ENCODE peak calls at places on chromosomes 12 and 14, in five cellular contexts. R is MM.1S, N is neural progenitor cell, J is PC-3, C is GM23338. Z is an unnamed sample.

GRCh38 chr12:123532808-123533649 is 490 bp downstream of the RILPL1 start:
- DNase-seq in R (no peak), N (peak), J (peak), C (peak), Z (peak)

GRCh38 chr12:2877959-2878732 is 1.1 kb downstream of the RHNO1 start:
- DNase-seq in R (no peak), N (peak), J (no peak), C (no peak), Z (peak)

GRCh38 chr14:72644038-72644437 is 249.9 kb downstream of the DPF3 start:
- DNase-seq in R (no peak), N (no peak), J (no peak), C (no peak), Z (no peak)

GRCh38 chr14:99733551-99734405 is 49.7 kb downstream of the CYP46A1 start:
- DNase-seq in R (no peak), N (no peak), J (no peak), C (no peak), Z (no peak)

GRCh38 chr14:39230416-39230815 is 3.3 kb upstream of the MIA2 start:
- DNase-seq in R (no peak), N (no peak), J (no peak), C (no peak), Z (peak)

GRCh38 chr14:92391746-92392145 is 68.8 kb downstream of the SLC24A4 start:
- DNase-seq in R (no peak), N (no peak), J (no peak), C (no peak), Z (no peak)

GRCh38 chr12:120115692-120116442 is 686 bp downstream of the RAB35 start:
- DNase-seq in R (no peak), N (no peak), J (peak), C (peak), Z (peak)

GRCh38 chr14:70640938-70641547 is 673 bp upstream of the TTC9 start:
- DNase-seq in R (peak), N (no peak), J (peak), C (peak), Z (peak)

GRCh38 chr12:42846782-42847181 is 257.2 kb upstream of the PRICKLE1 start:
- DNase-seq in R (no peak), N (no peak), J (no peak), C (no peak), Z (peak)

GRCh38 chr14:95303552-95303951 is 16.2 kb downstream of the CLMN start:
- DNase-seq in R (no peak), N (no peak), J (no peak), C (no peak), Z (no peak)

GRCh38 chr14:75295061-75295461 is 16.4 kb downstream of the FOS start:
- DNase-seq in R (no peak), N (peak), J (peak), C (peak), Z (peak)

GRCh38 chr12:110762891-110763290 is 20.2 kb upstream of the PPP1CC start:
- DNase-seq in R (no peak), N (no peak), J (no peak), C (no peak), Z (no peak)

GRCh38 chr12:104142543-104142942 is 4.5 kb upstream of the NFYB start:
- DNase-seq in R (no peak), N (no peak), J (no peak), C (peak), Z (no peak)

GRCh38 chr12:12561305-12562015 is 1.2 kb downstream of the DUSP16 start:
- DNase-seq in R (peak), N (peak), J (peak), C (peak), Z (peak)

GRCh38 chr14:90060312-90060964 is 1.4 kb upstream of the KCNK13 start:
- DNase-seq in R (peak), N (peak), J (peak), C (peak), Z (peak)

GRCh38 chr14:103314496-103315277 is 19.4 kb upstream of the EIF5 start:
- DNase-seq in R (no peak), N (no peak), J (no peak), C (no peak), Z (no peak)

GRCh38 chr14:103316723-103317122 is 17.3 kb upstream of the EIF5 start:
- DNase-seq in R (no peak), N (no peak), J (no peak), C (peak), Z (no peak)

GRCh38 chr14:103315941-103316340 is 18.1 kb upstream of the EIF5 start:
- DNase-seq in R (no peak), N (no peak), J (no peak), C (no peak), Z (no peak)

GRCh38 chr14:103313704-103314103 is 20.3 kb upstream of the EIF5 start:
- DNase-seq in R (no peak), N (no peak), J (peak), C (no peak), Z (peak)

GRCh38 chr14:103315368-103315911 is 18.6 kb upstream of the EIF5 start:
- DNase-seq in R (no peak), N (no peak), J (no peak), C (no peak), Z (peak)
- TF ChIP-seq EZH2phosphoT487 in R (no peak), N (no peak), J (no peak), C (no peak), Z (no peak)

GRCh38 chr12:121290410-121290809 is 6.1 kb downstream of the CAMKK2 start:
- DNase-seq in R (no peak), N (no peak), J (no peak), C (no peak), Z (no peak)

GRCh38 chr12:121295123-121295745 is 1.3 kb downstream of the CAMKK2 start:
- DNase-seq in R (peak), N (peak), J (peak), C (peak), Z (no peak)

GRCh38 chr12:121294151-121294889 is 2.2 kb downstream of the CAMKK2 start:
- DNase-seq in R (no peak), N (no peak), J (no peak), C (no peak), Z (no peak)

GRCh38 chr12:121295746-121296617 is 527 bp downstream of the CAMKK2 start:
- DNase-seq in R (peak), N (peak), J (peak), C (peak), Z (peak)

GRCh38 chr12:121293603-121294002 is 2.9 kb downstream of the CAMKK2 start:
- DNase-seq in R (no peak), N (no peak), J (no peak), C (no peak), Z (no peak)
- TF ChIP-seq EZH2 in R (no peak), N (no peak), J (no peak), C (no peak), Z (no peak)

GRCh38 chr12:51437471-51437870 is 12.8 kb downstream of the SLC4A8 start:
- DNase-seq in R (no peak), N (no peak), J (no peak), C (no peak), Z (no peak)

GRCh38 chr12:51443573-51443972 is 18.9 kb downstream of the SLC4A8 start:
- DNase-seq in R (no peak), N (no peak), J (no peak), C (no peak), Z (no peak)

GRCh38 chr12:51441583-51441982 is 17.0 kb downstream of the SLC4A8 start:
- DNase-seq in R (no peak), N (no peak), J (no peak), C (no peak), Z (peak)

GRCh38 chr12:51439330-51439729 is 14.7 kb downstream of the SLC4A8 start:
- DNase-seq in R (no peak), N (no peak), J (no peak), C (no peak), Z (no peak)

GRCh38 chr12:51442324-51442723 is 17.7 kb downstream of the SLC4A8 start:
- DNase-seq in R (no peak), N (no peak), J (no peak), C (no peak), Z (peak)
- TF ChIP-seq EZH2phosphoT487 in R (no peak), N (no peak), J (no peak), C (no peak), Z (no peak)

GRCh38 chr12:53973093-53974042 is at the start of gene HOXC11:
- DNase-seq in R (no peak), N (no peak), J (peak), C (peak), Z (peak)
- TF ChIP-seq EZH2 in R (no peak), N (peak), J (no peak), C (peak), Z (peak)

DNA sequence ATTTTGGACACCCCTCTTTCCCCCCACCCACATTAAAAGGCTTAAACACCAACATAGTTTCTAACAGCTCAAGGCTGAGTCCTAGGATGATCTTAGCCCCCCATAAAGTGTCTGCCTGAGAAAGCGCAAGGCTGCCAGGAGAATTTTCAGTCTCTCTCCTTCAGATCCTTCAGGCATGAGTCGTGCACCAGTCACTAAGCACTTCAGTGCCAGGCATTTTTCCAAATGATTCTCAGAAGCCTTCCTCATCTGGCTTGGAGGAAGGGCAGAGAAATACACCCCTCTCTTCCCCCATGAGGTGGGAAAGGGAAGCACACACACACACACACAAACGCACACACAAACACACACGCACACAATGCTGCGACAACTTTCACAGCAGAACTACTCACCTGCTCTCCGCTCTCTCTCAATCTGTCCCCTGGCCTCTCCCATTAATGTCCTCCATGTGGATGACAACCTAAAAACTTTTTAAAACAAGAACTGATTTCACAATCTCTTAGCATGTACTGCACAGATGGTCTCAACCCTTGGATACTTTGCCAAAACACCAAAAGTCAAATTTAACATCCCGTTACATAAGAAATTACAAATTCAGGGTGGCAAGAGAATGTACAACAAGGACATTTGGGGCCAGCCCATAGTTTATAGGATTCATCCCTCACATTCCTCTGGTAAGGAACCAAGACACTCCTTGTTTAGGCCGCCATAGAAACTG is 49.8 kb downstream of the CKAP4 start:
- DNase-seq in R (no peak), N (no peak), J (no peak), C (no peak), Z (peak)
- TF ChIP-seq EZH2phosphoT487 in R (no peak), N (no peak), J (no peak), C (no peak), Z (no peak)

GRCh38 chr12:80709811-80710726 is 2.6 kb downstream of the MYF6 start:
- DNase-seq in R (no peak), N (peak), J (peak), C (peak), Z (no peak)

GRCh38 chr12:80707126-80707829 is at the start of gene MYF6:
- DNase-seq in R (no peak), N (no peak), J (no peak), C (no peak), Z (no peak)

GRCh38 chr12:80707830-80708534 is 548 bp downstream of the MYF6 start:
- DNase-seq in R (no peak), N (peak), J (no peak), C (peak), Z (no peak)

GRCh38 chr12:80710727-80711066 is 3.3 kb downstream of the MYF6 start:
- DNase-seq in R (no peak), N (no peak), J (no peak), C (no peak), Z (no peak)

GRCh38 chr12:80708535-80709328 is 1.3 kb downstream of the MYF6 start:
- DNase-seq in R (no peak), N (peak), J (no peak), C (peak), Z (no peak)
- TF ChIP-seq EZH2 in R (no peak), N (peak), J (no peak), C (peak), Z (no peak)